ENCODE peak calls at places on chromosomes 4 and X, in four cellular contexts. One of them, this sample, is unnamed.

GRCh38 chr4:152106781-152107321 is 346.0 kb upstream of the GATB start:
- DNase-seq in HCT116: no peak
- DNase-seq in heart right ventricle: no peak
- DNase-seq in tibial artery: no peak
- DNase-seq in this sample: no peak

GRCh38 chrX:11148401-11148800 is 37.3 kb downstream of the HCCS start:
- DNase-seq in HCT116: no peak
- DNase-seq in heart right ventricle: no peak
- DNase-seq in tibial artery: no peak
- DNase-seq in this sample: no peak

GRCh38 chrX:53309837-53310236 is 28.5 kb upstream of the IQSEC2 start:
- DNase-seq in HCT116: no peak
- DNase-seq in heart right ventricle: no peak
- DNase-seq in tibial artery: no peak
- DNase-seq in this sample: no peak

GRCh38 chr4:14054391-14054790 is 426.9 kb upstream of the BOD1L1 start:
- DNase-seq in HCT116: no peak
- DNase-seq in heart right ventricle: no peak
- DNase-seq in tibial artery: no peak
- DNase-seq in this sample: no peak

GRCh38 chr4:1172228-1172851 is at the start of gene SPON2:
- DNase-seq in HCT116: no peak
- DNase-seq in heart right ventricle: no peak
- DNase-seq in tibial artery: peak
- DNase-seq in this sample: peak

GRCh38 chr4:1400191-1400805 is 5.9 kb downstream of the NKX1-1 start:
- DNase-seq in HCT116: no peak
- DNase-seq in heart right ventricle: no peak
- DNase-seq in tibial artery: no peak
- DNase-seq in this sample: peak

GRCh38 chr4:92362002-92362401 is 58.2 kb downstream of the GRID2 start:
- DNase-seq in HCT116: no peak
- DNase-seq in heart right ventricle: no peak
- DNase-seq in tibial artery: no peak
- DNase-seq in this sample: no peak

GRCh38 chrX:141903400-141904155 is at the start of gene MAGEC1:
- DNase-seq in HCT116: no peak
- DNase-seq in heart right ventricle: no peak
- DNase-seq in tibial artery: no peak
- DNase-seq in this sample: no peak

GRCh38 chr4:113952452-113953029 is 26.9 kb downstream of the ARSJ start:
- DNase-seq in HCT116: peak
- DNase-seq in heart right ventricle: peak
- DNase-seq in tibial artery: no peak
- DNase-seq in this sample: no peak

GRCh38 chrX:128901018-128901417 is 622.3 kb downstream of the SMARCA1 start:
- DNase-seq in HCT116: no peak
- DNase-seq in heart right ventricle: no peak
- DNase-seq in tibial artery: no peak
- DNase-seq in this sample: no peak

GRCh38 chr4:152065545-152065944 is 304.7 kb upstream of the GATB start:
- DNase-seq in HCT116: no peak
- DNase-seq in heart right ventricle: no peak
- DNase-seq in tibial artery: no peak
- DNase-seq in this sample: no peak

GRCh38 chrX:135985974-135986312 is 708 bp downstream of the SLC9A6 start:
- DNase-seq in HCT116: no peak
- DNase-seq in heart right ventricle: no peak
- DNase-seq in tibial artery: no peak
- DNase-seq in this sample: no peak

GRCh38 chr4:122796801-122797404 is 29.7 kb upstream of the FGF2 start:
- DNase-seq in HCT116: no peak
- DNase-seq in heart right ventricle: no peak
- DNase-seq in tibial artery: no peak
- DNase-seq in this sample: no peak

GRCh38 chr4:31193516-31193915 is 473.3 kb downstream of the PCDH7 start:
- DNase-seq in HCT116: no peak
- DNase-seq in heart right ventricle: no peak
- DNase-seq in tibial artery: no peak
- DNase-seq in this sample: no peak

GRCh38 chr4:98261291-98262271 is at the start of gene RAP1GDS1:
- DNase-seq in HCT116: peak
- DNase-seq in heart right ventricle: peak
- DNase-seq in tibial artery: peak
- DNase-seq in this sample: peak

GRCh38 chr4:1327526-1328266 is 19.3 kb upstream of the UVSSA start:
- DNase-seq in HCT116: no peak
- DNase-seq in heart right ventricle: no peak
- DNase-seq in tibial artery: no peak
- DNase-seq in this sample: no peak

GRCh38 chr4:176223561-176223960 is 28.2 kb upstream of the SPATA4 start:
- DNase-seq in HCT116: no peak
- DNase-seq in heart right ventricle: no peak
- DNase-seq in tibial artery: no peak
- DNase-seq in this sample: no peak

GRCh38 chr4:159106636-159107035 is 3.8 kb downstream of the RAPGEF2 start:
- DNase-seq in HCT116: no peak
- DNase-seq in heart right ventricle: no peak
- DNase-seq in tibial artery: no peak
- DNase-seq in this sample: no peak

GRCh38 chr4:40369437-40370278 is 34.5 kb downstream of the CHRNA9 start:
- DNase-seq in HCT116: no peak
- DNase-seq in heart right ventricle: no peak
- DNase-seq in tibial artery: no peak
- DNase-seq in this sample: no peak
- TF ChIP-seq CTCF in HCT116: no peak
- TF ChIP-seq CTCF in heart right ventricle: no peak
- TF ChIP-seq CTCF in tibial artery: no peak
- TF ChIP-seq CTCF in this sample: no peak

DNA sequence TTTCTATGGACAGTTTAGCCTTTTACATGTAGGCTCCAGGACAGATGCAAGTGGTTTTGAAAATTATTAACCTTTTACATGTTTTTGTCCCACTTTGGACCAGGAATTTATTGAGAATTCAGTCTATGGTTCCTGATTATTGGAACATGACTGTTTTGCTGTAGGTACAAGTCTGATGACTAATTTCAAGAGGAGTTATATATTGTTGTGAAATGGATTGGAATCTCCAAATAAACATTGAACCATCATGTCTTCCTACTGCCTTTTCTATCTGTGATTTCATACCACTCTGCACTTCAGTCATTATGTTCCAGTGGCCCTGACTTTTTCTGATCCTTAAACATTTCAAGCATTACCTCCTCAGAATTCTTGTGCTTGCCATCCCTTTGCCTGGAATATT is 35.9 kb downstream of the TBC1D19 start:
- DNase-seq in HCT116: no peak
- DNase-seq in heart right ventricle: no peak
- DNase-seq in tibial artery: no peak
- DNase-seq in this sample: no peak
- TF ChIP-seq CTCF in HCT116: no peak
- TF ChIP-seq CTCF in heart right ventricle: no peak
- TF ChIP-seq CTCF in tibial artery: no peak
- TF ChIP-seq CTCF in this sample: no peak

DNA sequence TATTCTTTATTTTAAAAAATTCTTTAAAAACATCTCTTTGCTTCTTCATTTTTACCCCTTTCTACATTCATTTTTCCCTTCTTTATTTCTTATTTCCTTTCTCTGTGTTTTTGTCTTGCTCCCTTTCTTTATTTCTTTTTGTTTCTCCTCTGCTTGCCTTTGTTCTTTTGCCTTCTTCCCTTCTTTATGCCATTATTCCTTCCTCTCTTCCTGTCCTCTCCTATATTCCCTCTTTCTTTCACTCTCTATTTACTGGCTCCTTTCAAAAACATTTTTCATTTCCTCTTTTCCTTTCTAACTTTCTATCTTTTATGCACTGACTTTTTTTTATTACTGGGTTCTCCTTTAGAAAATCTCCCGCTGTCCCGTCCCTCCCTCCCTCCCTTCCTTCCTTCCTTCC is 102.2 kb downstream of the RBMX2 start:
- DNase-seq in HCT116: no peak
- DNase-seq in heart right ventricle: no peak
- DNase-seq in tibial artery: no peak
- DNase-seq in this sample: no peak
- TF ChIP-seq CTCF in HCT116: no peak
- TF ChIP-seq CTCF in heart right ventricle: no peak
- TF ChIP-seq CTCF in tibial artery: no peak
- TF ChIP-seq CTCF in this sample: no peak

GRCh38 chr4:139300431-139301142 is 718 bp upstream of the NAA15 start:
- DNase-seq in HCT116: no peak
- DNase-seq in heart right ventricle: no peak
- DNase-seq in tibial artery: no peak
- DNase-seq in this sample: no peak

GRCh38 chr4:139304920-139305319 is 2.6 kb upstream of the NDUFC1 start:
- DNase-seq in HCT116: no peak
- DNase-seq in heart right ventricle: no peak
- DNase-seq in tibial artery: no peak
- DNase-seq in this sample: no peak

GRCh38 chr4:139299536-139299935 is 1.8 kb upstream of the NAA15 start:
- DNase-seq in HCT116: no peak
- DNase-seq in heart right ventricle: no peak
- DNase-seq in tibial artery: no peak
- DNase-seq in this sample: no peak

GRCh38 chr4:139301143-139301820 is at the start of gene NAA15:
- DNase-seq in HCT116: peak
- DNase-seq in heart right ventricle: peak
- DNase-seq in tibial artery: peak
- DNase-seq in this sample: peak

GRCh38 chr4:139301821-139302611 is at the start of gene NDUFC1:
- DNase-seq in HCT116: no peak
- DNase-seq in heart right ventricle: peak
- DNase-seq in tibial artery: peak
- DNase-seq in this sample: peak
- TF ChIP-seq CTCF in HCT116: peak
- TF ChIP-seq CTCF in heart right ventricle: no peak
- TF ChIP-seq CTCF in tibial artery: peak
- TF ChIP-seq CTCF in this sample: peak

DNA sequence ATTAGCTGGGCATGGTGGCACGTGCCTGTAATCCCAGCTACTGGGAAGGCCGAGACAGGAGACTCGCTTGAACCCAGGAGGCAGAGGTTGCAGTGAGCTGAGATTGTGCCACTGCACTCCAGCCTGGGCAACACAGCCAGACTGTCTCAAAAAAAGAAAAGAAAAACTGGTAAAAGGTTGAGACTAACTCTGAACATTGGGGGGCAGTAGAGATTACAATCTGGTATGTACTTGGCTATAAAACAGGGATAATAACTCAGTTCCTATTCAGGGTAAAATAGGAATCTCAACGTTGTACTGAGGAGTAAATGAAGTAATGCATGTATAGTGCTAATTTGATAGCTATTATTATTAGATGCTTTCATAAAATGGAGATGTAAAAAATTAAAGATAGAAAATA is 12.5 kb upstream of the KLF8 start:
- DNase-seq in HCT116: peak
- DNase-seq in heart right ventricle: no peak
- DNase-seq in tibial artery: no peak
- DNase-seq in this sample: no peak
- TF ChIP-seq CTCF in HCT116: peak
- TF ChIP-seq CTCF in heart right ventricle: peak
- TF ChIP-seq CTCF in tibial artery: peak
- TF ChIP-seq CTCF in this sample: no peak

GRCh38 chr4:11805837-11806236 is 377.1 kb upstream of the HS3ST1 start:
- DNase-seq in HCT116: peak
- DNase-seq in heart right ventricle: no peak
- DNase-seq in tibial artery: no peak
- DNase-seq in this sample: no peak
- TF ChIP-seq CTCF in HCT116: peak
- TF ChIP-seq CTCF in heart right ventricle: peak
- TF ChIP-seq CTCF in tibial artery: peak
- TF ChIP-seq CTCF in this sample: peak

GRCh38 chrX:110665636-110666035 is 130.0 kb downstream of the CHRDL1 start:
- DNase-seq in HCT116: no peak
- DNase-seq in heart right ventricle: peak
- DNase-seq in tibial artery: peak
- DNase-seq in this sample: no peak
- TF ChIP-seq CTCF in HCT116: peak
- TF ChIP-seq CTCF in heart right ventricle: peak
- TF ChIP-seq CTCF in tibial artery: no peak
- TF ChIP-seq CTCF in this sample: peak

GRCh38 chr4:7043521-7044414 is 596 bp downstream of the TADA2B start:
- DNase-seq in HCT116: no peak
- DNase-seq in heart right ventricle: peak
- DNase-seq in tibial artery: no peak
- DNase-seq in this sample: no peak

GRCh38 chr4:7041851-7042696 is 1.1 kb upstream of the TADA2B start:
- DNase-seq in HCT116: no peak
- DNase-seq in heart right ventricle: peak
- DNase-seq in tibial artery: peak
- DNase-seq in this sample: peak

GRCh38 chr4:7042697-7043464 is at the start of gene TADA2B:
- DNase-seq in HCT116: peak
- DNase-seq in heart right ventricle: peak
- DNase-seq in tibial artery: peak
- DNase-seq in this sample: peak

GRCh38 chr4:7041246-7041645 is 1.9 kb upstream of the TADA2B start:
- DNase-seq in HCT116: no peak
- DNase-seq in heart right ventricle: no peak
- DNase-seq in tibial artery: no peak
- DNase-seq in this sample: no peak

DNA sequence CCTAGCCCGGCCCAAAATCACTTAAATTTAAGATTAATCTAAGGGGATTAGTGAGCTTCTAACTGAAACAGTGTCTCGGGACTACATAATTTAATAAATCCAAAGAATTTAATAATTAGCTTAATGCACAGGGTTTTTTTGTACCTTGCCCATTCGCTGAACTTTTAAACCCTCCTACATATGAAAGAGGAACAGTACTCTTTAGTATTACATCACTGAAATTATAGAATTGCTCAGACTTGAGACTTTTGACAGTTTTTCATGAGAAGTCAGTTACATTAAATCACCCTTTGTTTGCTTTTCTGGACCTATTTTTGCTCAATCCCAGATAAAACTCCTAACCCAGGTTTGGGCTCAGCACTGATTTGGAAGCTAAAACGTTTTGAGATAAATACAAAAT is 2.4 kb upstream of the TADA2B start:
- DNase-seq in HCT116: no peak
- DNase-seq in heart right ventricle: no peak
- DNase-seq in tibial artery: no peak
- DNase-seq in this sample: no peak
- TF ChIP-seq CTCF in HCT116: no peak
- TF ChIP-seq CTCF in heart right ventricle: no peak
- TF ChIP-seq CTCF in tibial artery: no peak
- TF ChIP-seq CTCF in this sample: no peak

This sample was measured in CD14-positive monocyte.